ENCODE peak calls at places on chromosome 16, in five cellular contexts. E is mammary epithelial cell, H is SJSA1, F is kidney, D is mucosa of descending colon. R is an unnamed sample. For H3K36me3, the result is how much of the 10 kb centered on the place peaks cover.

GRCh38 chr16:57711993-57712392 is 17.4 kb downstream of the DRC7 start:
- DNase-seq in D (no peak), F (no peak), E (no peak), H (no peak), R (no peak)

GRCh38 chr16:17070882-17071592 is 399.7 kb downstream of the XYLT1 start:
- DNase-seq in F (peak), D (peak), E (peak), H (no peak), R (peak)

GRCh38 chr16:12082207-12082606 is 105.7 kb downstream of the SNX29 start:
- DNase-seq in H (no peak), E (no peak), F (no peak), D (no peak), R (no peak)

GRCh38 chr16:73616186-73616585 is 568.3 kb upstream of the ZFHX3 start:
- DNase-seq in F (no peak), D (no peak), E (no peak), H (no peak), R (no peak)

GRCh38 chr16:88886915-88887521 is 20.6 kb upstream of the PABPN1L start:
- DNase-seq in D (peak), F (peak), E (no peak), H (no peak), R (no peak)

GRCh38 chr16:88809068-88809675 is 2.6 kb downstream of the APRT start:
- DNase-seq in F (no peak), H (no peak), E (no peak), D (no peak), R (no peak)

GRCh38 chr16:82761236-82761635 is 134.5 kb downstream of the CDH13 start:
- DNase-seq in H (no peak), E (peak), D (no peak), F (peak), R (peak)

GRCh38 chr16:28596840-28597691 is at the start of gene SULT1A2:
- DNase-seq in E (peak), F (peak), D (peak), H (no peak), R (peak)

GRCh38 chr16:57689772-57690558 is 4.6 kb upstream of the DRC7 start:
- DNase-seq in D (no peak), H (no peak), E (no peak), F (no peak), R (no peak)

GRCh38 chr16:73743665-73744496 is 552.7 kb upstream of the PSMD7 start:
- DNase-seq in E (no peak), F (no peak), D (peak), H (no peak), R (no peak)

GRCh38 chr16:19696312-19696711 is 21.7 kb downstream of the KNOP1 start:
- DNase-seq in F (peak), E (peak), D (peak), H (peak), R (no peak)

GRCh38 chr16:70433456-70434103 is 5.3 kb downstream of the ST3GAL2 start:
- DNase-seq in D (peak), E (no peak), F (peak), H (no peak), R (no peak)

GRCh38 chr16:53768167-53768566 is 64.2 kb downstream of the FTO start:
- DNase-seq in D (no peak), H (no peak), F (no peak), E (no peak), R (no peak)

GRCh38 chr16:15879255-15879804 is 9.1 kb downstream of the CEP20 start:
- DNase-seq in F (no peak), H (peak), D (no peak), E (peak), R (no peak)

GRCh38 chr16:6665126-6665525 is 667.5 kb upstream of the RBFOX1 start:
- DNase-seq in D (no peak), F (no peak), E (no peak), H (no peak), R (no peak)

GRCh38 chr16:2912330-2913199 is 834 bp downstream of the FLYWCH1 start:
- DNase-seq in D (peak), E (peak), H (no peak), F (no peak), R (no peak)

GRCh38 chr16:4661661-4662060 is 31.7 kb upstream of the NUDT16L1 start:
- DNase-seq in D (no peak), E (peak), F (no peak), H (no peak), R (no peak)

GRCh38 chr16:57620316-57621231 is 7.9 kb upstream of the ADGRG1 start:
- DNase-seq in E (peak), H (no peak), F (peak), D (peak), R (no peak)

GRCh38 chr16:8721693-8722348 is 47.4 kb downstream of the ABAT start:
- DNase-seq in H (no peak), E (no peak), F (no peak), D (no peak), R (no peak)

GRCh38 chr16:23401142-23401541 is 51.8 kb downstream of the COG7 start:
- DNase-seq in H (no peak), F (no peak), D (no peak), E (no peak), R (no peak)

GRCh38 chr16:13883881-13884280 is 36.1 kb upstream of the ERCC4 start:
- DNase-seq in E (no peak), H (no peak), F (no peak), D (no peak), R (no peak)

GRCh38 chr16:85593503-85594195 is 19.5 kb upstream of the GSE1 start:
- DNase-seq in D (no peak), H (no peak), F (no peak), E (no peak), R (no peak)

GRCh38 chr16:65121870-65122723 is at the start of gene CDH11:
- DNase-seq in F (peak), D (no peak), H (peak), E (peak), R (no peak)

GRCh38 chr16:35311475-35311874 is 1852.1 kb downstream of the TP53TG3F start:
- DNase-seq in D (no peak), E (no peak), F (no peak), H (no peak), R (no peak)

GRCh38 chr16:10170016-10170415 is 12.2 kb downstream of the GRIN2A start:
- DNase-seq in D (no peak), H (no peak), F (no peak), E (no peak), R (no peak)

GRCh38 chr16:49491736-49492089 is 118.1 kb downstream of the C16orf78 start:
- DNase-seq in E (peak), F (no peak), H (no peak), D (no peak), R (no peak)

GRCh38 chr16:65833171-65833871 is 533.2 kb upstream of the CDH5 start:
- DNase-seq in D (peak), E (peak), H (no peak), F (no peak), R (peak)

GRCh38 chr16:83615131-83615530 is 192.6 kb upstream of the HSBP1 start:
- DNase-seq in H (no peak), E (no peak), D (no peak), F (no peak), R (no peak)

GRCh38 chr16:79347176-79347715 is 253.3 kb downstream of the MAF start:
- DNase-seq in E (no peak), F (no peak), H (no peak), D (no peak), R (no peak)

GRCh38 chr16:78566397-78567073 is 467.1 kb downstream of the WWOX start:
- DNase-seq in H (no peak), E (no peak), D (no peak), F (no peak), R (no peak)

GRCh38 chr16:57614546-57615343 is 13.7 kb upstream of the ADGRG1 start:
- DNase-seq in H (peak), D (peak), F (peak), E (no peak), R (no peak)

GRCh38 chr16:77066896-77067496 is 124.0 kb upstream of the MON1B start:
- DNase-seq in H (no peak), D (no peak), E (no peak), F (no peak), R (no peak)

GRCh38 chr16:81036751-81037350 is 1.2 kb downstream of the ATMIN start:
- DNase-seq in E (peak), D (peak), H (no peak), F (no peak), R (no peak)

GRCh38 chr16:65745-66144 is 6.7 kb downstream of the RHBDF1 start:
- DNase-seq in F (peak), D (peak), H (peak), E (peak), R (no peak)

GRCh38 chr16:58026139-58026704 is 668 bp downstream of the MMP15 start:
- DNase-seq in F (peak), H (no peak), D (peak), E (peak), R (no peak)

GRCh38 chr16:27325736-27326135 is 12.0 kb downstream of the IL4R start:
- DNase-seq in F (peak), E (no peak), D (no peak), H (no peak), R (no peak)

GRCh38 chr16:27174007-27174406 is 29.3 kb upstream of the KDM8 start:
- DNase-seq in E (no peak), H (no peak), F (no peak), D (peak), R (no peak)

GRCh38 chr16:75432828-75433731 is at the start of gene CFDP1:
- DNase-seq in D (peak), E (peak), H (peak), F (peak), R (peak)

GRCh38 chr16:1496464-1496863 is 3.3 kb downstream of the TELO2 start:
- DNase-seq in F (peak), D (no peak), E (no peak), H (no peak), R (no peak)

GRCh38 chr16:1494711-1495110 is 1.6 kb downstream of the TELO2 start:
- DNase-seq in F (peak), E (no peak), H (no peak), D (no peak), R (no peak)

GRCh38 chr16:1494129-1494640 is 1.0 kb downstream of the TELO2 start:
- DNase-seq in F (peak), D (peak), E (peak), H (peak), R (no peak)

GRCh38 chr16:1497014-1497598 is 3.9 kb downstream of the TELO2 start:
- DNase-seq in E (no peak), F (peak), D (no peak), H (no peak), R (no peak)

GRCh38 chr16:1495281-1496262 is 2.4 kb downstream of the TELO2 start:
- DNase-seq in F (peak), D (no peak), E (no peak), H (no peak), R (no peak)
- H3K36me3 ChIP-seq in F (under half), D (under half), E (under half), H (half or more), R (under half)

GRCh38 chr16:56481468-56482112 is 30.2 kb downstream of the OGFOD1 start:
- DNase-seq in H (no peak), F (no peak), D (no peak), E (no peak), R (no peak)

GRCh38 chr16:56480776-56481467 is 29.6 kb downstream of the OGFOD1 start:
- DNase-seq in F (no peak), D (no peak), E (no peak), H (no peak), R (no peak)

GRCh38 chr16:56479469-56479868 is 28.1 kb downstream of the OGFOD1 start:
- DNase-seq in E (no peak), F (no peak), D (no peak), H (no peak), R (no peak)

GRCh38 chr16:56483394-56483793 is 32.0 kb downstream of the OGFOD1 start:
- DNase-seq in H (no peak), F (no peak), D (no peak), E (no peak), R (no peak)

GRCh38 chr16:56482667-56483236 is 31.4 kb downstream of the OGFOD1 start:
- DNase-seq in H (no peak), E (no peak), F (no peak), D (no peak), R (no peak)
- H3K36me3 ChIP-seq in H (under half), E (under half), F (under half), D (under half), R (under half)

GRCh38 chr16:68235105-68235881 is 634 bp downstream of the ESRP2 start:
- DNase-seq in F (peak), H (no peak), E (peak), D (peak), R (no peak)

GRCh38 chr16:68236804-68237242 is 896 bp upstream of the ESRP2 start:
- DNase-seq in F (peak), E (no peak), D (no peak), H (no peak), R (no peak)

GRCh38 chr16:68234188-68235104 is 1.5 kb downstream of the ESRP2 start:
- DNase-seq in E (peak), F (peak), D (peak), H (no peak), R (peak)

GRCh38 chr16:68237243-68238028 is 1.5 kb upstream of the ESRP2 start:
- DNase-seq in F (peak), D (peak), E (peak), H (peak), R (peak)

DNA sequence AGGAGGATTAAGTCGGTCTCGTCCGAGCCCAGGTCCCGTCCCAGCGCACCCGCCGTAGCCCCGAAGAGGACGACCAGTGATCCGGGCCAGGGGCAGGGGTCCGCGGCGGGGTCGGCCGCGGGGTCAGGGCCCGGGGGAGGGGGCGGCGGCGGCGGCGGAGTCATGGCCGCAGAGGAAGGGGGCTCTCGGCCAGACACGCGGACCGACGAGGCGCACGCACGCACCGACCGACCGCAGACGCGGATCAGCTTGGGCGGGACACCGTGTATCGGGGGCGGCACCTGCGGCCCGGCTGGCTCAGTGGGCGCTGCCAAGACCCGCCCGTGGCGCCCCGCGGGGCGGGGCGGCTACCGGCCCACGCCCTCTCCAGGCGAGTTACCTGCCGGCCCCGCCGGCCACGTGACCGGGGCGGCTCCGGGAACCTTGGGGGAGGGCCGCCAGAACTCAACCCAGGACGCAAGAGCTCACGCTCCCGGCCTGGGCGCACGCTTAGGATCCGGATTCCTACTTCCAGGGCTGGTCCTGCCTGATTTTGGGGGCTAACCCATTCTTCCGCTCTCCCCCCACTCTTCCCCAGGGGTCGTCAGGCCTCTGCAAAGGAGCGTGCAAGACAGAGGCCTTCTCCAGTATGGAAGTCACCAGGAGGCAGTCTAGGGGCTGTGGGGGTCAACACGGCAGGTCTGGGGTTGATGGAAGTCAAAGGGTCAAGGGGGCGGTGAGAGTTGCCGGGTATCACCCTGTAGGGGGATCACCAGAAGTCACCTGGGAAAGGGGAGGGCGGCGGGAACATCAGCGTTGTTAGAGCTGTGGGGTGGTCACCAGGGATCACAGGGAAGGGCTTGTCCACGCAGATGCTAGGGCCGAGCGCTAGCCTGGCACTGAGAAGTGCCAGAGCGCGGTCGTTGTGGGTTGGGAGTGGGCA is at the start of gene ESRP2:
- DNase-seq in H (no peak), D (peak), F (peak), E (peak), R (peak)
- H3K36me3 ChIP-seq in H (under half), D (under half), F (under half), E (under half), R (under half)

GRCh38 chr16:25165284-25165683 is 51.5 kb upstream of the AQP8 start:
- DNase-seq in H (no peak), D (no peak), F (no peak), E (no peak), R (no peak)
- H3K36me3 ChIP-seq in H (under half), D (under half), F (under half), E (under half), R (under half)

GRCh38 chr16:30744146-30744545 is 4.1 kb upstream of the PHKG2 start:
- DNase-seq in H (no peak), D (no peak), F (no peak), E (no peak), R (no peak)
- H3K36me3 ChIP-seq in H (under half), D (under half), F (under half), E (under half), R (under half)

DNA sequence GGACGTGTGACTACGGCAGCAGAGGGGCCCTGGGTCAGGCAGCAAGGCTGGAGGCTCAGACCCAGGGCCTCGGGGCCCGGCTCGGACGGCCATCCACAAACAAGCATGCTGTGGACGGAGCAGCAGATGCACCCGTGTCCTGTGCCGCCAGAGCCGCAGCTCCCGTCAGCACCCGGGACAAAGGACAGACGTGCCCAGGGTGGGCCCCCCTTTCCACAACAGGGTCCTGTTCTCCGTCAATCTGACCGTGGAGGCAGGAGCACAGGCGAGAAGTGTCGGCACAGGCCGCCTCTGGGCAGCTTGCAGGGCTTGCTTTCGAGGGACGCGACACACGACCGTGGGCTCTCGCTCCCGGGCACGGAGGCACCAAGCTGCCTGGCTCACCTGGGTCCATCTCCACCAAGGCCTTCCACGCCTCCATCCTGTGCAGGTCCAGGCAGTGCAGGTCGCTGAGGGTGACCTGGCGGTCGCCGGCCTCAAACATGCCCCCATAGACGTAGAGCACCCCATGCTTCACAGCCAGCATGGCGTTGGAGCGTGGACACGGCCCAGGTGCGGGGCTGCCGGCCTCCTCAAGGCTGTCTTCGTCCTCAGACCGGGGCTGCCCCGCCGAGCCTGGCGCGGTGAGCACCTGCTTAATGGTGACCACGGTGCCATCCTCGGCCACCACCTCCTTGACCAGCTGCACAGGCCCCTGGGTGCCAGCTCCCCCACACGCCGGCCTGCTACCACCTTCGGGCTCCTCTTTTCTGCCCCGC is 56.7 kb downstream of the KLHDC4 start:
- DNase-seq in H (no peak), D (no peak), E (no peak), F (peak), R (no peak)
- H3K36me3 ChIP-seq in H (under half), D (under half), E (under half), F (under half), R (under half)

DNA sequence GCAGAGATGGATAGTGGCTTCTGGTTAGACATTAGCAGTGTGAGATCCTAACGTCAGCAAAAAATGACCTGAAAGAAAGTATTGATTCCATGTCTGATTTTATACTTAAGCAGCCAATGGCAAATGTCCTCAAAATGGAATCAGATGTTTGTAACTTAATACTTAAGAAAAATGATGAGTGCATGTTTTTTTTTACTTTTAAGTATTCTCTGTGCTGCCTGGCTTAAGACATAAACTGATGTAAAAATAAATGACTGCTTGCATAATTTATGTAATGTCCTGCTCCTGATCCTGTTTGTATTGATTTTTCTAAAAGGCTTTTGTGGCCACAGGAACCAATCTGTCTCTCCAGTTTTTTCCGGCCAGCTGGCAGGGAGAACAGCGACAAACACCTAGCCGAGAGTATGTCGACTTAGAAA is 7.4 kb downstream of the CBFB start:
- DNase-seq in F (no peak), H (no peak), E (no peak), D (no peak), R (no peak)
- H3K36me3 ChIP-seq in F (under half), H (half or more), E (under half), D (under half), R (under half)

GRCh38 chr16:22214402-22214801 is 8.3 kb downstream of the EEF2K start:
- DNase-seq in H (no peak), F (no peak), D (no peak), E (no peak), R (no peak)
- H3K36me3 ChIP-seq in H (under half), F (under half), D (under half), E (under half), R (under half)

R was measured in keratinocyte.